ENCODE peak calls at places on chromosomes 2 and 18, in ten cellular contexts. W is astrocyte of the hippocampus, Z is RPMI7951, M is lung, V is amniotic stem cell, O is NCI-H1048, G is nephron progenitor cell, B is H4, J is pons, I is ELR. D is an unnamed sample.

GRCh38 chr2:44962176-44962695 is 20.7 kb downstream of the SIX3 start:
- DNase-seq in O (no peak), V (no peak), Z (no peak), B (no peak), I (no peak), J (no peak), W (no peak), M (no peak), G (no peak), D (no peak)

GRCh38 chr2:219269362-219270054 is 9.7 kb upstream of the DNAJB2 start:
- DNase-seq in V (no peak), B (no peak), I (no peak), J (no peak), G (no peak), O (no peak), Z (no peak), W (peak; percentile 14), M (peak; percentile 62), D (no peak)

GRCh38 chr2:24919100-24919976 is 699 bp downstream of the ADCY3 start:
- DNase-seq in V (no peak), O (no peak), J (no peak), B (no peak), I (peak; percentile 46), M (no peak), G (peak; percentile 31), W (peak; percentile 31), Z (no peak), D (no peak)

GRCh38 chr2:58606799-58607198 is 365.7 kb upstream of the FANCL start:
- DNase-seq in G (no peak), J (no peak), M (no peak), W (no peak), I (peak; percentile 36), V (no peak), O (no peak), B (peak; percentile 6), Z (no peak), D (no peak)

GRCh38 chr2:27249891-27250651 is 12.8 kb downstream of the SLC30A3 start:
- DNase-seq in J (peak; percentile 3), O (no peak), B (no peak), G (peak; percentile 79), I (peak; percentile 43), M (peak; percentile 49), V (no peak), W (peak; percentile 73), Z (peak; percentile 22), D (peak; percentile 23)

GRCh38 chr2:230824406-230824978 is 40.2 kb upstream of the ITM2C start:
- DNase-seq in J (peak; percentile 89), I (peak; percentile 89), M (peak; percentile 53), Z (peak; percentile 80), G (peak; percentile 66), V (peak; percentile 68), B (peak; percentile 76), O (peak; percentile 19), W (peak; percentile 91), D (peak; percentile 59)

GRCh38 chr2:58571181-58571852 is 330.2 kb upstream of the FANCL start:
- DNase-seq in O (no peak), J (peak; percentile 69), M (peak; percentile 33), Z (peak; percentile 26), G (peak; percentile 32), B (peak; percentile 80), I (peak; percentile 87), V (peak; percentile 50), W (peak; percentile 86), D (peak; percentile 66)

GRCh38 chr2:178403671-178404379 is 47.1 kb downstream of the PRKRA start:
- DNase-seq in Z (peak; percentile 77), W (peak; percentile 18), V (no peak), O (no peak), J (no peak), B (no peak), G (no peak), M (no peak), I (peak; percentile 20), D (no peak)

GRCh38 chr18:11148655-11149440 is 521 bp downstream of the PIEZO2 start:
- DNase-seq in M (no peak), B (no peak), J (no peak), I (no peak), O (no peak), Z (no peak), G (peak; percentile 48), W (no peak), V (no peak), D (no peak)

GRCh38 chr2:85524567-85524923 is 14.4 kb upstream of the MAT2A start:
- DNase-seq in J (no peak), B (no peak), V (no peak), W (no peak), M (no peak), Z (peak; percentile 55), G (no peak), O (no peak), I (no peak), D (no peak)

GRCh38 chr18:46771141-46771540 is 14.3 kb upstream of the ST8SIA5 start:
- DNase-seq in W (peak; percentile 63), J (no peak), M (no peak), B (no peak), G (no peak), V (no peak), I (no peak), Z (no peak), O (no peak), D (no peak)

GRCh38 chr2:172461591-172462392 is 34.4 kb downstream of the ITGA6 start:
- DNase-seq in G (peak; percentile 76), M (peak; percentile 59), B (peak; percentile 37), I (peak; percentile 52), Z (peak; percentile 35), O (no peak), W (peak; percentile 74), V (no peak), J (peak; percentile 46), D (no peak)

GRCh38 chr2:47867205-47867604 is 39.1 kb downstream of the FBXO11 start:
- DNase-seq in Z (peak; percentile 86), B (peak; percentile 53), J (peak; percentile 69), I (peak; percentile 86), G (no peak), V (no peak), M (no peak), W (peak; percentile 82), O (no peak), D (peak; percentile 65)

GRCh38 chr2:54149623-54150501 is 34.4 kb downstream of the ACYP2 start:
- DNase-seq in V (no peak), G (no peak), O (no peak), B (no peak), M (no peak), W (no peak), J (no peak), Z (no peak), I (no peak), D (no peak)

GRCh38 chr2:99571609-99572344 is 82.0 kb upstream of the REV1 start:
- DNase-seq in M (no peak), V (no peak), J (no peak), O (no peak), G (no peak), Z (no peak), B (no peak), W (peak; percentile 31), I (no peak), D (no peak)

GRCh38 chr2:109318150-109318948 is 189.3 kb downstream of the SH3RF3 start:
- DNase-seq in M (peak; percentile 70), W (peak; percentile 86), O (no peak), B (peak; percentile 76), G (peak; percentile 60), V (peak; percentile 79), Z (peak; percentile 99), I (peak; percentile 95), J (no peak), D (peak; percentile 63)

GRCh38 chr2:181679544-181679979 is 755 bp downstream of the NEUROD1 start:
- DNase-seq in I (no peak), W (no peak), Z (no peak), V (no peak), M (no peak), O (no peak), G (peak; percentile 17), B (no peak), J (no peak), D (no peak)

GRCh38 chr2:24909555-24910177 is 10.4 kb downstream of the ADCY3 start:
- DNase-seq in V (no peak), M (no peak), Z (peak; percentile 90), B (no peak), J (no peak), G (no peak), I (no peak), W (peak; percentile 61), O (no peak), D (no peak)

GRCh38 chr2:73494031-73494430 is 108.4 kb downstream of the ALMS1 start:
- DNase-seq in Z (peak; percentile 35), B (no peak), I (peak; percentile 78), O (no peak), J (no peak), G (no peak), M (no peak), V (no peak), W (peak; percentile 61), D (no peak)

GRCh38 chr2:231162036-231162345 is 36.4 kb upstream of the ARMC9 start:
- DNase-seq in O (no peak), Z (peak; percentile 97), M (no peak), B (peak; percentile 89), V (peak; percentile 79), I (peak; percentile 99), J (no peak), G (no peak), W (peak; percentile 83), D (peak; percentile 99)

GRCh38 chr2:102391530-102391929 is 31.4 kb upstream of the IL18RAP start:
- DNase-seq in V (no peak), I (no peak), Z (no peak), B (no peak), G (no peak), M (no peak), O (peak; percentile 92), W (no peak), J (no peak), D (no peak)

GRCh38 chr2:27721335-27721734 is 50.2 kb upstream of the MRPL33 start:
- DNase-seq in G (no peak), B (peak; percentile 29), V (no peak), I (no peak), O (no peak), M (peak; percentile 67), J (no peak), Z (peak; percentile 79), W (no peak), D (no peak)

GRCh38 chr18:31707815-31708214 is 23.4 kb upstream of the B4GALT6 start:
- DNase-seq in O (no peak), W (no peak), G (no peak), J (no peak), I (no peak), B (no peak), M (no peak), Z (no peak), V (no peak), D (no peak)

GRCh38 chr2:160836755-160837154 is 323.5 kb upstream of the TANK start:
- DNase-seq in W (peak; percentile 93), B (peak; percentile 84), J (no peak), V (peak; percentile 83), O (no peak), Z (peak; percentile 87), I (peak; percentile 84), M (no peak), G (no peak), D (no peak)

GRCh38 chr2:172462393-172463381 is 35.3 kb downstream of the ITGA6 start:
- DNase-seq in Z (no peak), J (no peak), I (no peak), W (no peak), M (no peak), O (no peak), G (no peak), B (no peak), V (no peak), D (no peak)

GRCh38 chr2:151315381-151315903 is 26.0 kb upstream of the NMI start:
- DNase-seq in M (no peak), W (peak; percentile 69), O (no peak), B (no peak), V (no peak), J (no peak), G (no peak), Z (peak; percentile 33), I (no peak), D (no peak)

D was measured in foreskin melanocyte.